ENCODE peak calls at places on chromosomes 6 and 20, in seven cellular contexts. One of them, this sample, is unnamed. For H3K4me1, the result is how much of the 10 kb centered on the place peaks cover.

GRCh38 chr20:53080969-53081871 is 109.1 kb downstream of the TSHZ2 start:
- DNase-seq in psoas muscle: no peak
- DNase-seq in CD4-positive, alpha-beta memory T cell: no peak
- DNase-seq in CD8-positive, alpha-beta memory T cell: no peak
- DNase-seq in heart left ventricle: no peak
- DNase-seq in stomach: peak
- DNase-seq in cardiac muscle cell: no peak
- DNase-seq in this sample: peak

GRCh38 chr6:168093634-168094033 is 14.6 kb upstream of the FRMD1 start:
- DNase-seq in psoas muscle: peak
- DNase-seq in CD4-positive, alpha-beta memory T cell: no peak
- DNase-seq in CD8-positive, alpha-beta memory T cell: no peak
- DNase-seq in heart left ventricle: no peak
- DNase-seq in stomach: no peak
- DNase-seq in cardiac muscle cell: no peak
- DNase-seq in this sample: no peak

GRCh38 chr6:18492957-18493356 is 105.8 kb downstream of the RNF144B start:
- DNase-seq in psoas muscle: no peak
- DNase-seq in CD4-positive, alpha-beta memory T cell: no peak
- DNase-seq in CD8-positive, alpha-beta memory T cell: no peak
- DNase-seq in heart left ventricle: no peak
- DNase-seq in stomach: no peak
- DNase-seq in cardiac muscle cell: no peak
- DNase-seq in this sample: no peak

GRCh38 chr20:17571153-17571527 is 1.3 kb downstream of the DSTN start:
- DNase-seq in psoas muscle: no peak
- DNase-seq in CD4-positive, alpha-beta memory T cell: no peak
- DNase-seq in CD8-positive, alpha-beta memory T cell: no peak
- DNase-seq in heart left ventricle: no peak
- DNase-seq in stomach: no peak
- DNase-seq in cardiac muscle cell: no peak
- DNase-seq in this sample: no peak

GRCh38 chr6:112701201-112701600 is 354.1 kb downstream of the RFPL4B start:
- DNase-seq in psoas muscle: peak
- DNase-seq in CD4-positive, alpha-beta memory T cell: no peak
- DNase-seq in CD8-positive, alpha-beta memory T cell: no peak
- DNase-seq in heart left ventricle: no peak
- DNase-seq in stomach: no peak
- DNase-seq in cardiac muscle cell: peak
- DNase-seq in this sample: no peak

GRCh38 chr20:64107736-64108457 is 532 bp upstream of the NPBWR2 start:
- DNase-seq in psoas muscle: no peak
- DNase-seq in CD4-positive, alpha-beta memory T cell: no peak
- DNase-seq in CD8-positive, alpha-beta memory T cell: peak
- DNase-seq in heart left ventricle: peak
- DNase-seq in stomach: no peak
- DNase-seq in cardiac muscle cell: no peak
- DNase-seq in this sample: no peak

GRCh38 chr6:100685747-100686146 is 195.4 kb downstream of the ASCC3 start:
- DNase-seq in psoas muscle: no peak
- DNase-seq in CD4-positive, alpha-beta memory T cell: no peak
- DNase-seq in CD8-positive, alpha-beta memory T cell: no peak
- DNase-seq in heart left ventricle: no peak
- DNase-seq in stomach: no peak
- DNase-seq in cardiac muscle cell: no peak
- DNase-seq in this sample: no peak

GRCh38 chr6:166411721-166412151 is 29.0 kb upstream of the MPC1 start:
- DNase-seq in psoas muscle: no peak
- DNase-seq in CD4-positive, alpha-beta memory T cell: peak
- DNase-seq in CD8-positive, alpha-beta memory T cell: peak
- DNase-seq in heart left ventricle: no peak
- DNase-seq in stomach: no peak
- DNase-seq in cardiac muscle cell: no peak
- DNase-seq in this sample: no peak

GRCh38 chr6:41826343-41827043 is 39.0 kb downstream of the TOMM6 start:
- DNase-seq in psoas muscle: no peak
- DNase-seq in CD4-positive, alpha-beta memory T cell: no peak
- DNase-seq in CD8-positive, alpha-beta memory T cell: no peak
- DNase-seq in heart left ventricle: no peak
- DNase-seq in stomach: no peak
- DNase-seq in cardiac muscle cell: no peak
- DNase-seq in this sample: no peak

GRCh38 chr6:56742122-56742791 is 99.6 kb upstream of the DST start:
- DNase-seq in psoas muscle: no peak
- DNase-seq in CD4-positive, alpha-beta memory T cell: no peak
- DNase-seq in CD8-positive, alpha-beta memory T cell: no peak
- DNase-seq in heart left ventricle: no peak
- DNase-seq in stomach: no peak
- DNase-seq in cardiac muscle cell: no peak
- DNase-seq in this sample: no peak

GRCh38 chr20:11718474-11719094 is 199.1 kb upstream of the BTBD3 start:
- DNase-seq in psoas muscle: no peak
- DNase-seq in CD4-positive, alpha-beta memory T cell: no peak
- DNase-seq in CD8-positive, alpha-beta memory T cell: no peak
- DNase-seq in heart left ventricle: no peak
- DNase-seq in stomach: no peak
- DNase-seq in cardiac muscle cell: no peak
- DNase-seq in this sample: no peak

GRCh38 chr20:47295921-47296426 is 60.5 kb downstream of the ZMYND8 start:
- DNase-seq in psoas muscle: no peak
- DNase-seq in CD4-positive, alpha-beta memory T cell: no peak
- DNase-seq in CD8-positive, alpha-beta memory T cell: no peak
- DNase-seq in heart left ventricle: no peak
- DNase-seq in stomach: no peak
- DNase-seq in cardiac muscle cell: no peak
- DNase-seq in this sample: no peak

GRCh38 chr6:151067684-151068596 is 171.8 kb upstream of the AKAP12 start:
- DNase-seq in psoas muscle: peak
- DNase-seq in CD4-positive, alpha-beta memory T cell: no peak
- DNase-seq in CD8-positive, alpha-beta memory T cell: no peak
- DNase-seq in heart left ventricle: peak
- DNase-seq in stomach: peak
- DNase-seq in cardiac muscle cell: no peak
- DNase-seq in this sample: no peak

GRCh38 chr6:42099340-42100028 is 42.9 kb downstream of the C6orf132 start:
- DNase-seq in psoas muscle: no peak
- DNase-seq in CD4-positive, alpha-beta memory T cell: no peak
- DNase-seq in CD8-positive, alpha-beta memory T cell: no peak
- DNase-seq in heart left ventricle: no peak
- DNase-seq in stomach: peak
- DNase-seq in cardiac muscle cell: no peak
- DNase-seq in this sample: peak

GRCh38 chr6:129163551-129163950 is 280.6 kb downstream of the LAMA2 start:
- DNase-seq in psoas muscle: no peak
- DNase-seq in CD4-positive, alpha-beta memory T cell: no peak
- DNase-seq in CD8-positive, alpha-beta memory T cell: no peak
- DNase-seq in heart left ventricle: no peak
- DNase-seq in stomach: no peak
- DNase-seq in cardiac muscle cell: no peak
- DNase-seq in this sample: no peak

DNA sequence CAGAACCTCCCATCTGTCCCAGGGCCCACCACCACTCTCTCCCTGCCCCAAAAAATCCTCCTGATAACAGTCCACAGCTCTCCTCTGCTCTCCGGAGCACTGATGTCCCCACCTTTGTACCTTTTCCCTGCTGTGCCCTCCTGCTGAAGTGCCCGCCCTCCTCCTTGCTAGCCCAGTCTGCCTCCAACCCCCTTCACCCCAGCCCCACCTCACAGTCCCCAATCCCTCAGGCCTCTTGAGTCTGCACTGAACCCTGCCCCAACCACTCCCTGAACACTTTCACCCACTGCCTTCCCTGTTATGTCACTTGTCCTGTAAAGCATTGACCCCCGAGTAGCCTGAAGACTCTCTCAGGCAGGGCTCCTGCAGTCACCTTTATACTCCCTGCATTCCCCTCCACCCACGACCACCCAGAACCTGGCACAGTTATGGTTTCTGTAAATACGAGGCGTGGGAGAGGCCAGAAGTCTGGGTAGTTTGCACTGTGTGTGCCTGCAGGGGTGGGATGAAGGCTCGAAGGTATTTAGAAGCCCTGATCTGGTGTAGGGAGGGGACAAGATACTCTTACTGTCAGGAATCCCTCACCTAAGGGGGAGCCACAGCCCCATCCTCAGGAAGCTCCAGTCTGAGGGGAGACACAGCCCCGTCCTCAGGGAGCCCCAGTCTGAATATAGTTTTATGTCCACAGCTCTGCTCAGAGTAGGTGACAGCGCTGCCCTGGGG is 5.4 kb downstream of the GLP1R start:
- DNase-seq in psoas muscle: no peak
- DNase-seq in CD4-positive, alpha-beta memory T cell: no peak
- DNase-seq in CD8-positive, alpha-beta memory T cell: no peak
- DNase-seq in heart left ventricle: no peak
- DNase-seq in stomach: no peak
- DNase-seq in cardiac muscle cell: no peak
- DNase-seq in this sample: no peak
- H3K4me3 ChIP-seq in psoas muscle: no peak
- H3K4me3 ChIP-seq in CD4-positive, alpha-beta memory T cell: no peak
- H3K4me3 ChIP-seq in CD8-positive, alpha-beta memory T cell: no peak
- H3K4me3 ChIP-seq in heart left ventricle: no peak
- H3K4me3 ChIP-seq in stomach: no peak
- H3K4me3 ChIP-seq in cardiac muscle cell: no peak
- H3K4me3 ChIP-seq in this sample: no peak

GRCh38 chr6:33080127-33081089 is 4.6 kb downstream of the HLA-DPB1 start:
- DNase-seq in psoas muscle: peak
- DNase-seq in CD4-positive, alpha-beta memory T cell: no peak
- DNase-seq in CD8-positive, alpha-beta memory T cell: no peak
- DNase-seq in heart left ventricle: peak
- DNase-seq in stomach: no peak
- DNase-seq in cardiac muscle cell: peak
- DNase-seq in this sample: no peak

GRCh38 chr6:33078919-33079521 is 3.2 kb downstream of the HLA-DPB1 start:
- DNase-seq in psoas muscle: no peak
- DNase-seq in CD4-positive, alpha-beta memory T cell: no peak
- DNase-seq in CD8-positive, alpha-beta memory T cell: no peak
- DNase-seq in heart left ventricle: no peak
- DNase-seq in stomach: no peak
- DNase-seq in cardiac muscle cell: no peak
- DNase-seq in this sample: no peak

GRCh38 chr6:33079575-33079974 is 3.8 kb downstream of the HLA-DPB1 start:
- DNase-seq in psoas muscle: no peak
- DNase-seq in CD4-positive, alpha-beta memory T cell: no peak
- DNase-seq in CD8-positive, alpha-beta memory T cell: no peak
- DNase-seq in heart left ventricle: no peak
- DNase-seq in stomach: no peak
- DNase-seq in cardiac muscle cell: no peak
- DNase-seq in this sample: no peak

GRCh38 chr6:33082702-33083101 is 6.9 kb downstream of the HLA-DPB1 start:
- DNase-seq in psoas muscle: peak
- DNase-seq in CD4-positive, alpha-beta memory T cell: no peak
- DNase-seq in CD8-positive, alpha-beta memory T cell: no peak
- DNase-seq in heart left ventricle: no peak
- DNase-seq in stomach: peak
- DNase-seq in cardiac muscle cell: peak
- DNase-seq in this sample: no peak

GRCh38 chr6:33081098-33081824 is 5.5 kb downstream of the HLA-DPB1 start:
- DNase-seq in psoas muscle: no peak
- DNase-seq in CD4-positive, alpha-beta memory T cell: no peak
- DNase-seq in CD8-positive, alpha-beta memory T cell: no peak
- DNase-seq in heart left ventricle: no peak
- DNase-seq in stomach: no peak
- DNase-seq in cardiac muscle cell: no peak
- DNase-seq in this sample: no peak
- H3K4me1 ChIP-seq in psoas muscle: under half
- H3K4me1 ChIP-seq in CD4-positive, alpha-beta memory T cell: under half
- H3K4me1 ChIP-seq in CD8-positive, alpha-beta memory T cell: under half
- H3K4me1 ChIP-seq in heart left ventricle: under half
- H3K4me1 ChIP-seq in stomach: under half
- H3K4me1 ChIP-seq in cardiac muscle cell: under half
- H3K4me1 ChIP-seq in this sample: under half

GRCh38 chr6:155782320-155782730 is 326.7 kb upstream of the NOX3 start:
- DNase-seq in psoas muscle: no peak
- DNase-seq in CD4-positive, alpha-beta memory T cell: no peak
- DNase-seq in CD8-positive, alpha-beta memory T cell: no peak
- DNase-seq in heart left ventricle: no peak
- DNase-seq in stomach: peak
- DNase-seq in cardiac muscle cell: no peak
- DNase-seq in this sample: no peak
- H3K4me3 ChIP-seq in psoas muscle: no peak
- H3K4me3 ChIP-seq in CD4-positive, alpha-beta memory T cell: no peak
- H3K4me3 ChIP-seq in CD8-positive, alpha-beta memory T cell: no peak
- H3K4me3 ChIP-seq in heart left ventricle: no peak
- H3K4me3 ChIP-seq in stomach: no peak
- H3K4me3 ChIP-seq in cardiac muscle cell: no peak
- H3K4me3 ChIP-seq in this sample: no peak

GRCh38 chr20:62410742-62411478 is 3.8 kb upstream of the CABLES2 start:
- DNase-seq in psoas muscle: no peak
- DNase-seq in CD4-positive, alpha-beta memory T cell: no peak
- DNase-seq in CD8-positive, alpha-beta memory T cell: no peak
- DNase-seq in heart left ventricle: no peak
- DNase-seq in stomach: no peak
- DNase-seq in cardiac muscle cell: no peak
- DNase-seq in this sample: no peak

GRCh38 chr20:62413896-62414481 is 6.9 kb upstream of the CABLES2 start:
- DNase-seq in psoas muscle: no peak
- DNase-seq in CD4-positive, alpha-beta memory T cell: no peak
- DNase-seq in CD8-positive, alpha-beta memory T cell: no peak
- DNase-seq in heart left ventricle: no peak
- DNase-seq in stomach: no peak
- DNase-seq in cardiac muscle cell: no peak
- DNase-seq in this sample: no peak

GRCh38 chr20:62411479-62412193 is 4.6 kb upstream of the CABLES2 start:
- DNase-seq in psoas muscle: no peak
- DNase-seq in CD4-positive, alpha-beta memory T cell: no peak
- DNase-seq in CD8-positive, alpha-beta memory T cell: no peak
- DNase-seq in heart left ventricle: no peak
- DNase-seq in stomach: peak
- DNase-seq in cardiac muscle cell: no peak
- DNase-seq in this sample: no peak

GRCh38 chr20:62413025-62413580 is 6.0 kb upstream of the CABLES2 start:
- DNase-seq in psoas muscle: no peak
- DNase-seq in CD4-positive, alpha-beta memory T cell: no peak
- DNase-seq in CD8-positive, alpha-beta memory T cell: no peak
- DNase-seq in heart left ventricle: no peak
- DNase-seq in stomach: no peak
- DNase-seq in cardiac muscle cell: no peak
- DNase-seq in this sample: no peak

DNA sequence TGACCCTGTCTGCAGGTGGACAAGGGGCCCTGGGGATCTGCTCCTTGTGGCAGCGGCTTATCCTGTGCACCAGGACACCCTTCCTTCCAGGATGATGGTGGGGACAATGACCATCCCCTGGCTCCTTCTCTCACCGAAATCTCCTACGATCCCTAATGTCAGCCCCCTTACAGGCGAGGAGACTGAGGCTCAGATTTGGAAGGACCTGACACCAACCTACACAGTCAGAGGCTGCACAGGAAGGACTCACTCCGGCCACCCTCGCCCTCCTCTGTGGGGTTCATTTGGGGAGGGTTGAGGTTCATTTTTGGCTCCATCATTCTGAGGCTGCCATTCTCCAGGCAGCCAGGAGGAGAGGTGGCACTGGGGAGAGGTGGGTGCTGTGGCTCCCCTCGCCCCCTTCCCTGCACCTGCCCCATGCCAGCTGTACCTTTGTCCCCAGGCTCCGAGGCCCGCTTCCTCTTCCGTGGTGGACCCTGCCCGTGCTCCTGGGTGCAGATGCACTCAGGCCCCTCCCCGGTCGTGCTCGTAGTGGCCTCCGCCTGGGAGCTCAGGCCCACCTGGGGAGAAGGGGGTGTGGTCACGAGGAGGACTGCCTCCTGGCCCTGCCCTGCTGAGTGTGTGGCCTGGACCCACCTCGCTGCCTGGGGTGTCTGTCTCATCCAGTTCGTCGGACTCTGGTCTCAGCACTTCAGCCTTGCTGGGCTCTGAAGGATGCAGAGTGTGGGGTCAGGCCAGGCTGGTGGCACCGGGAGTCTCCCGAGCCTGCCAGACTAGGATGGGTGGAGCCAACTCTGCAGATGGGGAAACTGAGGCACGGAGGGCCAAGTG is 5.3 kb upstream of the CABLES2 start:
- DNase-seq in psoas muscle: no peak
- DNase-seq in CD4-positive, alpha-beta memory T cell: no peak
- DNase-seq in CD8-positive, alpha-beta memory T cell: no peak
- DNase-seq in heart left ventricle: no peak
- DNase-seq in stomach: no peak
- DNase-seq in cardiac muscle cell: no peak
- DNase-seq in this sample: no peak
- H3K4me1 ChIP-seq in psoas muscle: under half
- H3K4me1 ChIP-seq in CD4-positive, alpha-beta memory T cell: under half
- H3K4me1 ChIP-seq in CD8-positive, alpha-beta memory T cell: under half
- H3K4me1 ChIP-seq in heart left ventricle: under half
- H3K4me1 ChIP-seq in stomach: under half
- H3K4me1 ChIP-seq in cardiac muscle cell: under half
- H3K4me1 ChIP-seq in this sample: under half

This sample was measured in pancreas.